ENCODE peak calls at places on chromosome 9, in eight cellular contexts. C is T1000; X is AG04450; M is left cardiac atrium; O is stimulated activated CD8-positive, alpha-beta memory T cell treated with anti-CD3 and anti-CD28 coated beads, Interleukin-2, amount 100 ng/mL, for 48 hours; F is A673; I is H9; L is A549. P is an unnamed sample.

GRCh38 chr9:32378496-32378895 is 5.9 kb upstream of the ACO1 start:
- DNase-seq in C (no peak), X (peak), M (no peak), O (no peak), F (peak), I (peak), L (peak), P (no peak)

GRCh38 chr9:3751125-3751758 is 225.4 kb upstream of the RFX3 start:
- DNase-seq in C (no peak), X (no peak), M (no peak), O (no peak), F (no peak), I (no peak), L (peak), P (no peak)

GRCh38 chr9:121074370-121075250 is at the start of gene CNTRL:
- DNase-seq in C (peak), X (peak), M (peak), O (peak), F (peak), I (peak), L (peak), P (peak)

GRCh38 chr9:112556497-112557085 is 70.0 kb downstream of the KIAA1958 start:
- DNase-seq in C (no peak), X (no peak), M (no peak), O (no peak), F (no peak), I (no peak), L (no peak), P (no peak)

GRCh38 chr9:132141948-132142594 is 19.8 kb upstream of the NTNG2 start:
- DNase-seq in C (no peak), X (no peak), M (no peak), O (no peak), F (peak), I (no peak), L (peak), P (no peak)

GRCh38 chr9:26243722-26244121 is 565.5 kb upstream of the TUSC1 start:
- DNase-seq in C (no peak), X (peak), M (no peak), O (no peak), F (peak), I (no peak), L (no peak), P (no peak)

GRCh38 chr9:31137151-31137849 is 1247.1 kb upstream of the ACO1 start:
- DNase-seq in C (peak), X (peak), M (no peak), O (no peak), F (no peak), I (no peak), L (no peak), P (no peak)

GRCh38 chr9:87381050-87381711 is 116.5 kb upstream of the DAPK1 start:
- DNase-seq in C (no peak), X (no peak), M (no peak), O (no peak), F (no peak), I (no peak), L (no peak), P (no peak)

GRCh38 chr9:7143801-7144200 is 386.0 kb downstream of the KDM4C start:
- DNase-seq in C (no peak), X (no peak), M (no peak), O (no peak), F (no peak), I (no peak), L (no peak), P (no peak)

GRCh38 chr9:136665111-136665703 is 2.5 kb downstream of the EGFL7 start:
- DNase-seq in C (no peak), X (no peak), M (peak), O (no peak), F (peak), I (no peak), L (peak), P (peak)

GRCh38 chr9:3909966-3910650 is 384.3 kb upstream of the RFX3 start:
- DNase-seq in C (no peak), X (no peak), M (no peak), O (no peak), F (no peak), I (no peak), L (no peak), P (no peak)

GRCh38 chr9:2013688-2014087 is 1.5 kb upstream of the SMARCA2 start:
- DNase-seq in C (no peak), X (no peak), M (no peak), O (no peak), F (no peak), I (no peak), L (no peak), P (no peak)

GRCh38 chr9:90857855-90858254 is 56.2 kb downstream of the SYK start:
- DNase-seq in C (no peak), X (no peak), M (no peak), O (no peak), F (no peak), I (peak), L (no peak), P (no peak)

GRCh38 chr9:36980148-36980974 is 53.7 kb downstream of the PAX5 start:
- DNase-seq in C (no peak), X (no peak), M (no peak), O (no peak), F (peak), I (peak), L (peak), P (no peak)

GRCh38 chr9:69171049-69171448 is 3.0 kb upstream of the TJP2 start:
- DNase-seq in C (no peak), X (peak), M (peak), O (no peak), F (no peak), I (no peak), L (no peak), P (no peak)

GRCh38 chr9:135574943-135575342 is 13.4 kb downstream of the PAEP start:
- DNase-seq in C (no peak), X (no peak), M (no peak), O (no peak), F (no peak), I (no peak), L (no peak), P (no peak)

GRCh38 chr9:36788534-36788933 is 215.8 kb downstream of the MELK start:
- DNase-seq in C (no peak), X (no peak), M (no peak), O (no peak), F (no peak), I (peak), L (no peak), P (no peak)

GRCh38 chr9:97848582-97849237 is 4.3 kb upstream of the FOXE1 start:
- DNase-seq in C (no peak), X (no peak), M (no peak), O (no peak), F (no peak), I (peak), L (no peak), P (no peak)

GRCh38 chr9:33620738-33621439 is 96.8 kb downstream of the ANKRD18B start:
- DNase-seq in C (no peak), X (peak), M (no peak), O (no peak), F (peak), I (no peak), L (no peak), P (no peak)

GRCh38 chr9:69605406-69605805 is 66.8 kb downstream of the APBA1 start:
- DNase-seq in C (no peak), X (no peak), M (no peak), O (no peak), F (no peak), I (no peak), L (no peak), P (no peak)

GRCh38 chr9:98709968-98710965 is 1.5 kb upstream of the GABBR2 start:
- DNase-seq in C (no peak), X (peak), M (no peak), O (no peak), F (peak), I (peak), L (no peak), P (no peak)

GRCh38 chr9:91884746-91885687 is 65.0 kb downstream of the ROR2 start:
- DNase-seq in C (no peak), X (no peak), M (no peak), O (no peak), F (no peak), I (peak), L (no peak), P (no peak)

GRCh38 chr9:108245901-108246300 is 609.9 kb downstream of the ACTL7B start:
- DNase-seq in C (no peak), X (no peak), M (no peak), O (no peak), F (no peak), I (no peak), L (no peak), P (no peak)

GRCh38 chr9:134841180-134841904 is 39.3 kb upstream of the FCN2 start:
- DNase-seq in C (no peak), X (no peak), M (no peak), O (no peak), F (no peak), I (no peak), L (no peak), P (no peak)

GRCh38 chr9:23005061-23005690 is 558.6 kb downstream of the DMRTA1 start:
- DNase-seq in C (no peak), X (no peak), M (no peak), O (no peak), F (no peak), I (no peak), L (no peak), P (no peak)

GRCh38 chr9:98317134-98317857 is 61.8 kb upstream of the TBC1D2 start:
- DNase-seq in C (peak), X (no peak), M (no peak), O (no peak), F (no peak), I (no peak), L (no peak), P (no peak)

GRCh38 chr9:7983361-7983974 is 183.9 kb upstream of the DMAC1 start:
- DNase-seq in C (no peak), X (no peak), M (no peak), O (no peak), F (no peak), I (no peak), L (no peak), P (no peak)

GRCh38 chr9:129482521-129483466 is 138.1 kb downstream of the C9orf50 start:
- DNase-seq in C (peak), X (no peak), M (peak), O (no peak), F (peak), I (no peak), L (no peak), P (no peak)

GRCh38 chr9:73118898-73119554 is 32.6 kb upstream of the ANXA1 start:
- DNase-seq in C (no peak), X (no peak), M (no peak), O (no peak), F (no peak), I (no peak), L (peak), P (no peak)

GRCh38 chr9:77897292-77897691 is 134.3 kb downstream of the GNAQ start:
- DNase-seq in C (no peak), X (no peak), M (no peak), O (no peak), F (peak), I (peak), L (no peak), P (no peak)

GRCh38 chr9:91530829-91531228 is 107.2 kb upstream of the NFIL3 start:
- DNase-seq in C (no peak), X (no peak), M (no peak), O (no peak), F (no peak), I (no peak), L (no peak), P (no peak)

P was measured in D721Med.